ENCODE peak calls at places on chromosomes 2 and 18, in four cellular contexts. X, J, S and V are unnamed samples. For H3K9me3, the result is how much of the 10 kb centered on the place peaks cover.

GRCh38 chr2:53407363-53408080 is 360.1 kb upstream of the CHAC2 start:
- DNase-seq in X (no peak), J (no peak), S (no peak), V (no peak)

GRCh38 chr2:186201371-186201770 is 284.7 kb upstream of the ZC3H15 start:
- DNase-seq in X (no peak), J (no peak), S (no peak), V (no peak)

GRCh38 chr2:149858214-149858613 is 270.6 kb upstream of the MMADHC start:
- DNase-seq in X (no peak), J (no peak), S (no peak), V (no peak)

GRCh38 chr2:28539095-28539494 is 43.2 kb downstream of the PLB1 start:
- DNase-seq in X (no peak), J (no peak), S (no peak), V (no peak)

GRCh38 chr2:174699993-174700766 is 64.1 kb downstream of the CHRNA1 start:
- DNase-seq in X (peak), J (no peak), S (no peak), V (no peak)

GRCh38 chr2:19214682-19215391 is 143.6 kb downstream of the OSR1 start:
- DNase-seq in X (no peak), J (no peak), S (no peak), V (no peak)

GRCh38 chr2:26772064-26773001 is 8.2 kb downstream of the SLC35F6 start:
- DNase-seq in X (peak), J (peak), S (no peak), V (peak)

GRCh38 chr2:109719871-109720270 is 74.2 kb upstream of the RGPD5 start:
- DNase-seq in X (no peak), J (peak), S (no peak), V (peak)

GRCh38 chr18:38695559-38696270 is 1130.1 kb upstream of the CELF4 start:
- DNase-seq in X (no peak), J (no peak), S (no peak), V (no peak)

GRCh38 chr2:12854001-12854530 is 137.3 kb downstream of the TRIB2 start:
- DNase-seq in X (no peak), J (no peak), S (peak), V (no peak)

GRCh38 chr2:167294031-167294774 is 405.9 kb downstream of the XIRP2 start:
- DNase-seq in X (no peak), J (no peak), S (peak), V (no peak)

GRCh38 chr2:85523906-85524566 is 14.9 kb upstream of the MAT2A start:
- DNase-seq in X (no peak), J (no peak), S (no peak), V (no peak)

GRCh38 chr2:29398384-29399237 is 283.4 kb downstream of the CLIP4 start:
- DNase-seq in X (no peak), J (no peak), S (no peak), V (no peak)

GRCh38 chr2:47265158-47265557 is 110.0 kb upstream of the STPG4 start:
- DNase-seq in X (no peak), J (no peak), S (no peak), V (no peak)

GRCh38 chr2:218717262-218717661 is 6.6 kb downstream of the TTLL4 start:
- DNase-seq in X (no peak), J (no peak), S (no peak), V (no peak)

GRCh38 chr18:30481871-30482270 is 560.7 kb downstream of the DSC3 start:
- DNase-seq in X (no peak), J (no peak), S (no peak), V (no peak)

GRCh38 chr2:40487592-40487991 is 35.7 kb upstream of the SLC8A1 start:
- DNase-seq in X (no peak), J (no peak), S (no peak), V (no peak)

GRCh38 chr2:199424160-199424559 is 33.6 kb downstream of the SATB2 start:
- DNase-seq in X (no peak), J (no peak), S (no peak), V (no peak)

GRCh38 chr2:1754461-1755170 is 10.3 kb upstream of the PXDN start:
- DNase-seq in X (no peak), J (peak), S (no peak), V (no peak)

GRCh38 chr2:31511376-31511775 is 69.4 kb downstream of the SRD5A2 start:
- DNase-seq in X (no peak), J (no peak), S (no peak), V (no peak)

GRCh38 chr18:79395761-79396404 is at the start of gene NFATC1:
- DNase-seq in X (peak), J (peak), S (peak), V (peak)

GRCh38 chr18:3453540-3454364 is 3.8 kb downstream of the TGIF1 start:
- DNase-seq in X (no peak), J (peak), S (no peak), V (peak)

GRCh38 chr2:38417745-38418689 is 40.9 kb upstream of the ATL2 start:
- DNase-seq in X (no peak), J (no peak), S (no peak), V (no peak)

GRCh38 chr2:188114014-188114413 is 177.7 kb upstream of the GULP1 start:
- DNase-seq in X (no peak), J (no peak), S (no peak), V (no peak)

GRCh38 chr2:239612133-239612532 is 211.3 kb upstream of the HDAC4 start:
- DNase-seq in X (no peak), J (no peak), S (peak), V (no peak)

GRCh38 chr2:1744446-1745170 is at the start of gene PXDN:
- DNase-seq in X (no peak), J (no peak), S (peak), V (peak)

GRCh38 chr2:33034784-33035183 is 88.0 kb downstream of the LTBP1 start:
- DNase-seq in X (no peak), J (no peak), S (no peak), V (no peak)

GRCh38 chr18:69580107-69580506 is 179.4 kb downstream of the DOK6 start:
- DNase-seq in X (no peak), J (no peak), S (no peak), V (no peak)

GRCh38 chr18:7647500-7647899 is 80.4 kb downstream of the PTPRM start:
- DNase-seq in X (no peak), J (no peak), S (no peak), V (no peak)

GRCh38 chr18:37537868-37538525 is 27.6 kb downstream of the CELF4 start:
- DNase-seq in X (peak), J (peak), S (peak), V (peak)

GRCh38 chr18:22282311-22283235 is 113.2 kb downstream of the GATA6 start:
- DNase-seq in X (no peak), J (no peak), S (no peak), V (no peak)

DNA sequence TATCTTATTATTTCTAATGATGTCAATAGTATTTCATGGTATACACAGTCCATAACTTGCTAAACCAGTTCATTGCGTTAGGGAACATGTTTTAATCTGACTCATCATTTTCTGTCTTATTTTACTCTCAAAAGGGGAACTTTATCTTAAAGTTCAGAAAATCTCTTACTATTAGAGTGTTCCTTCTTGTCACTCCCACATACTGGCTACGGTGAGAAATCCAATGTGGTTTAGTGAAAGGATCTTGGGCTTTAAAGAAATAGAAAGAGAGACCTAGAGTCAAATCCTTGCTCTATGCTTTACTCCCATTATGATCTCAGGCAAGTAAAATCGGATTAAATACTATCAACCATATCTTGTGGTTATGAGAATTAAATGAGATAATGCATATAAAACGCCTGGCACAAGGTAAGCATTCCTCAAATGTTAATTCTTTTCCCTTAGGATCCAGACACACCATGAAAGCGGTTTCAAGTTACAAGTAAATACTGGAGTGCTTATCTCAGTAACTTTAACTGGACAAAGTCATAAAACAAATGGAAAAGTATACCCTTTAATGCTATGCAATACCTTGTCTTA is 576.0 kb downstream of the ARHGAP15 start:
- DNase-seq in X (no peak), J (no peak), S (no peak), V (no peak)
- TF ChIP-seq EP300 in X (no peak), J (no peak), S (no peak), V (no peak)

GRCh38 chr2:89780318-89780717 is 1088.8 kb downstream of the RPIA start:
- DNase-seq in X (no peak), J (no peak), S (no peak), V (no peak)
- H3K9me3 ChIP-seq in X (under half), J (half or more), S (under half), V (half or more)

DNA sequence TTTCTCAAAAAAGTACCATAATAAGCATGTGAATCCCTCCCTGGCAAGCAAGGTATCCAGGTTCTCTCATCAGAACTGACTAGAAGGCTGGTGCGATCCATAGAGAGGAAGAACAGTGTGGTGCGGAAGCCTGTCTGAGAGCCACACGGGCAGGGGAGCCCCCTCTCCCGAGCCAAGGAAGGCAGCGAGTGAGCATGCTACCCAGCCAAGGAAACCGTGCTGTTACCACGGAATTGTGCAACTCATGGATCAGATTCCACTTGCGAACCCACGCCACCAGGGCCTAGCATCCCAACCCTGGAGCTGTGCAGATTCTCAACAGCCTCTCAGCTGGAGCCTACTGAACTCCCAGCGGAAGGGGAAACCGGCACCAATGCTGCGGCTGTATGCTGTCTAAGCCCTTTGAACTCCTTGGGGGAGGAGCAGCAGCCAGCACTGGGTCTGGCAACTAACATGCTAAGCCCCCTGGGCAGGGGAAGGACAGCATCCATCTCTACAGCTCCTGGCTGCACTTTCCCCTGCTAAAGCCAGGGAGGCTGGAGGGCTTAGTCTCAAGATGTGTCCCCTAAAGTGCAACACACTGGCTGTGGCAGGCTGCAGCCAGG is 823.1 kb downstream of the EPHA4 start:
- DNase-seq in X (no peak), J (no peak), S (peak), V (no peak)
- TF ChIP-seq CTCF in X (no peak), J (no peak), S (no peak), V (no peak)

DNA sequence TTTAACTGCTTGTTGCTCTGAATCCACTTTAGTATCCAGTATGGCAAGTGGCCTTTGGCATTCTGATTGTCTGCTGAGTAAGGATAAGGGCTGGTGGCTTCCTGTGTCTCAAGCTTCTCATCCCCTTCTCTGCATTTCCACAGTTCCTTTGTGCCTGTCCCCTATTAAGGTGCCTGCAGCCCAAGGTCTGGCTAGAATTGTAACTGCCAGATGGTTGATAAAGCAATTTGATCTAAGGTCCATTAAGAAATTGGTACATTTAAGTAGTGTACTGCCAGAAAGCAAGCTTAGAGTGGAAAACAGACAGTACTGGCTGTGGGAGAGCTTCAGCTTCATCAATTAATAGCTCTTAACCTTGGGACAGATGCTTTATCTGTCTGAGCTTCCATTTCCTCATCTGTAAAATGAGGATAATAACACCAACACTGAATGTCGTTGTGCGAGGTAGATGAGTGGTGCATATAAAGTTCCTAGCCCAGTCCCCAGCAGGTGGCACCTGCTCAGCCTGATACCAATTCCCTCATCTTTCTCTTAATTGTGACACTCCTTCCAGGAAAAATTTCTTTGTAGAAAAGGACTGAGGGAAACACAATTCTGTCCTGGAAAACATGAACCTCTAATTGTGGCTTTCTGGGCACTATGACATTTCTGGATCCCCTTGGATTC is 570.6 kb upstream of the GCFC2 start:
- DNase-seq in X (no peak), J (no peak), S (no peak), V (no peak)
- TF ChIP-seq EP300 in X (no peak), J (no peak), S (no peak), V (no peak)

GRCh38 chr2:176689711-176690110 is 420.5 kb downstream of the MTX2 start:
- DNase-seq in X (no peak), J (no peak), S (no peak), V (no peak)
- H3K9me3 ChIP-seq in X (under half), J (under half), S (under half), V (under half)

GRCh38 chr18:48605408-48605845 is 66.6 kb downstream of the CTIF start:
- DNase-seq in X (peak), J (no peak), S (no peak), V (no peak)
- TF ChIP-seq CTCF in X (peak), J (no peak), S (peak), V (no peak)